ENCODE peak calls at places on chromosomes 2 and 18, in eight cellular contexts. U, K, Y, B, A, H, V and R are unnamed samples.

GRCh38 chr2:66665124-66665984 is 230.4 kb downstream of the MEIS1 start:
- DNase-seq in U (no peak), K (no peak), Y (no peak), B (no peak), A (no peak), H (no peak), V (no peak), R (no peak)

GRCh38 chr2:20034821-20035220 is 16.6 kb downstream of the LAPTM4A start:
- DNase-seq in U (no peak), K (no peak), Y (no peak), B (no peak), A (no peak), H (no peak), V (no peak), R (no peak)

GRCh38 chr2:118388771-118389170 is 300.5 kb downstream of the INSIG2 start:
- DNase-seq in U (no peak), K (no peak), Y (no peak), B (no peak), A (no peak), H (no peak), V (no peak), R (no peak)

GRCh38 chr2:157404363-157404762 is 39.5 kb downstream of the CYTIP start:
- DNase-seq in U (peak; percentile 19), K (no peak), Y (peak; percentile 37), B (no peak), A (no peak), H (no peak), V (peak; percentile 59), R (no peak)

GRCh38 chr2:149184994-149185393 is 145.4 kb upstream of the LYPD6 start:
- DNase-seq in U (no peak), K (no peak), Y (no peak), B (no peak), A (no peak), H (no peak), V (no peak), R (no peak)

GRCh38 chr18:8003878-8004675 is 437.0 kb downstream of the PTPRM start:
- DNase-seq in U (no peak), K (no peak), Y (no peak), B (no peak), A (no peak), H (no peak), V (no peak), R (no peak)

GRCh38 chr2:23375448-23375847 is 9.5 kb upstream of the KLHL29 start:
- DNase-seq in U (no peak), K (no peak), Y (no peak), B (no peak), A (no peak), H (no peak), V (no peak), R (no peak)

GRCh38 chr18:43278401-43278800 is 1.1 kb upstream of the SYT4 start:
- DNase-seq in U (no peak), K (no peak), Y (no peak), B (no peak), A (no peak), H (no peak), V (no peak), R (no peak)

GRCh38 chr2:3108710-3109702 is 268.6 kb downstream of the EIPR1 start:
- DNase-seq in U (no peak), K (no peak), Y (no peak), B (no peak), A (no peak), H (no peak), V (no peak), R (no peak)

GRCh38 chr2:199452200-199452990 is 5.3 kb downstream of the SATB2 start:
- DNase-seq in U (no peak), K (no peak), Y (no peak), B (peak; percentile 39), A (no peak), H (no peak), V (no peak), R (no peak)

GRCh38 chr2:37669500-37669899 is 1.9 kb downstream of the CDC42EP3 start:
- DNase-seq in U (no peak), K (no peak), Y (no peak), B (no peak), A (no peak), H (no peak), V (no peak), R (no peak)

GRCh38 chr2:84879595-84880394 is 1.1 kb downstream of the TRABD2A start:
- DNase-seq in U (no peak), K (no peak), Y (no peak), B (no peak), A (no peak), H (no peak), V (no peak), R (no peak)

GRCh38 chr2:127508025-127508620 is 18.2 kb downstream of the IWS1 start:
- DNase-seq in U (no peak), K (no peak), Y (no peak), B (no peak), A (no peak), H (no peak), V (no peak), R (no peak)

GRCh38 chr2:124704056-124704644 is 679.1 kb downstream of the CNTNAP5 start:
- DNase-seq in U (no peak), K (no peak), Y (no peak), B (no peak), A (no peak), H (no peak), V (no peak), R (no peak)

GRCh38 chr2:99998981-99999380 is 143.4 kb downstream of the AFF3 start:
- DNase-seq in U (no peak), K (no peak), Y (no peak), B (no peak), A (no peak), H (no peak), V (no peak), R (no peak)

GRCh38 chr2:121790276-121790956 is 35.0 kb downstream of the TSN start:
- DNase-seq in U (no peak), K (no peak), Y (no peak), B (no peak), A (no peak), H (peak; percentile 89), V (no peak), R (no peak)

GRCh38 chr2:120624056-120624737 is 111.5 kb upstream of the GLI2 start:
- DNase-seq in U (no peak), K (no peak), Y (no peak), B (no peak), A (no peak), H (no peak), V (no peak), R (no peak)

GRCh38 chr2:95068256-95068655 is 42.7 kb downstream of the MAL start:
- DNase-seq in U (no peak), K (no peak), Y (no peak), B (no peak), A (no peak), H (no peak), V (no peak), R (no peak)

GRCh38 chr2:239586651-239587310 is 186.0 kb upstream of the HDAC4 start:
- DNase-seq in U (no peak), K (no peak), Y (no peak), B (no peak), A (no peak), H (no peak), V (no peak), R (no peak)

GRCh38 chr2:195489101-195489500 is 167.9 kb upstream of the SLC39A10 start:
- DNase-seq in U (no peak), K (no peak), Y (no peak), B (no peak), A (no peak), H (no peak), V (no peak), R (no peak)